ENCODE peak calls at places on chromosomes 7 and 10, in six cellular contexts. F, Q, L, J, D and O are unnamed samples.

GRCh38 chr7:42833411-42833810 is 78.5 kb downstream of the C7orf25 start:
- DNase-seq in F (no peak), J (no peak), Q (no peak), D (no peak), L (no peak), O (no peak)

GRCh38 chr10:56763090-56763489 is 402.0 kb upstream of the ZWINT start:
- DNase-seq in F (no peak), Q (no peak), D (no peak), J (no peak), L (no peak), O (no peak)

GRCh38 chr10:102119417-102120141 is 589 bp downstream of the LDB1 start:
- DNase-seq in F (peak), J (peak), L (peak), D (peak), Q (no peak), O (no peak)

GRCh38 chr10:129642427-129642826 is 175.4 kb downstream of the MGMT start:
- DNase-seq in D (no peak), J (no peak), Q (no peak), F (peak), L (no peak), O (peak)

GRCh38 chr10:113612154-113612553 is 51.7 kb downstream of the NRAP start:
- DNase-seq in L (no peak), J (no peak), D (no peak), F (no peak), Q (no peak), O (no peak)

GRCh38 chr10:70176441-70176840 is 6.1 kb upstream of the SAR1A start:
- DNase-seq in L (peak), F (no peak), D (no peak), J (no peak), Q (no peak), O (no peak)

GRCh38 chr7:142770720-142771352 is at the start of gene PRSS2:
- DNase-seq in Q (peak), F (no peak), D (no peak), J (no peak), L (no peak), O (no peak)

GRCh38 chr10:17831326-17831725 is 22.2 kb downstream of the MRC1 start:
- DNase-seq in L (no peak), Q (no peak), J (no peak), F (no peak), D (no peak), O (no peak)

GRCh38 chr7:33420311-33420710 is 290.9 kb downstream of the BBS9 start:
- DNase-seq in L (no peak), Q (no peak), F (no peak), J (no peak), D (no peak), O (no peak)

GRCh38 chr10:94193466-94193924 is 169.2 kb downstream of the NOC3L start:
- DNase-seq in J (no peak), F (no peak), D (no peak), L (peak), Q (no peak), O (no peak)

GRCh38 chr7:141864765-141865447 is 23.6 kb upstream of the PRSS37 start:
- DNase-seq in Q (no peak), D (no peak), F (peak), J (no peak), L (no peak), O (no peak)

GRCh38 chr7:32206987-32207386 is 136.8 kb upstream of the PDE1C start:
- DNase-seq in D (peak), Q (no peak), F (peak), L (peak), J (peak), O (peak)

GRCh38 chr7:130486963-130487324 is 4.9 kb upstream of the MEST start:
- DNase-seq in L (no peak), D (no peak), J (no peak), F (no peak), Q (no peak), O (no peak)

GRCh38 chr7:108114117-108114841 is 15.9 kb downstream of the LAMB4 start:
- DNase-seq in Q (no peak), D (no peak), L (no peak), J (no peak), F (peak), O (peak)

GRCh38 chr10:59606551-59606961 is 103.1 kb downstream of the SLC16A9 start:
- DNase-seq in J (peak), F (no peak), L (peak), D (no peak), Q (no peak), O (no peak)

GRCh38 chr7:13790611-13791010 is 198.9 kb downstream of the ETV1 start:
- DNase-seq in Q (no peak), J (no peak), F (no peak), D (no peak), L (no peak), O (no peak)

GRCh38 chr10:103282961-103283360 is 6.0 kb downstream of the INA start:
- DNase-seq in F (no peak), J (no peak), Q (no peak), D (no peak), L (no peak), O (no peak)

GRCh38 chr10:127345231-127345965 is 149.0 kb upstream of the INSYN2A start:
- DNase-seq in Q (no peak), D (no peak), L (no peak), F (no peak), J (no peak), O (no peak)

GRCh38 chr10:104080762-104081161 is 4.9 kb downstream of the COL17A1 start:
- DNase-seq in F (peak), D (peak), L (peak), Q (no peak), J (peak), O (peak)

GRCh38 chr7:124651136-124651535 is 114.5 kb downstream of the GPR37 start:
- DNase-seq in F (no peak), D (no peak), L (no peak), J (no peak), Q (no peak), O (no peak)

GRCh38 chr7:69540275-69540674 is 58.0 kb upstream of the AUTS2 start:
- DNase-seq in J (no peak), Q (no peak), D (no peak), L (no peak), F (no peak), O (no peak)

GRCh38 chr10:132202070-132202970 is 15.6 kb downstream of the DPYSL4 start:
- DNase-seq in D (no peak), F (no peak), Q (no peak), L (no peak), J (no peak), O (no peak)

GRCh38 chr10:13528138-13528874 is 508 bp downstream of the BEND7 start:
- DNase-seq in F (no peak), Q (no peak), L (no peak), J (peak), D (peak), O (no peak)

GRCh38 chr10:14560274-14560673 is 214.4 kb downstream of the FAM107B start:
- DNase-seq in J (no peak), F (peak), L (peak), Q (no peak), D (no peak), O (no peak)

GRCh38 chr7:76397409-76398183 is 11.9 kb downstream of the SSC4D start:
- DNase-seq in L (peak), Q (peak), J (peak), F (peak), D (peak), O (no peak)

GRCh38 chr7:121500659-121501058 is 104.6 kb upstream of the FAM3C start:
- DNase-seq in L (no peak), F (no peak), J (no peak), Q (no peak), D (no peak), O (no peak)

GRCh38 chr10:116787893-116788665 is 45.7 kb upstream of the HSPA12A start:
- DNase-seq in F (peak), J (peak), L (peak), Q (no peak), D (peak), O (peak)

GRCh38 chr7:52287698-52288097 is 747.7 kb upstream of the POM121L12 start:
- DNase-seq in Q (no peak), D (no peak), J (no peak), F (no peak), L (no peak), O (no peak)

GRCh38 chr7:52289247-52289646 is 746.2 kb upstream of the POM121L12 start:
- DNase-seq in J (no peak), L (no peak), D (no peak), F (no peak), Q (no peak), O (no peak)

GRCh38 chr7:52285689-52286088 is 749.7 kb upstream of the POM121L12 start:
- DNase-seq in Q (no peak), D (no peak), L (no peak), J (no peak), F (no peak), O (no peak)

DNA sequence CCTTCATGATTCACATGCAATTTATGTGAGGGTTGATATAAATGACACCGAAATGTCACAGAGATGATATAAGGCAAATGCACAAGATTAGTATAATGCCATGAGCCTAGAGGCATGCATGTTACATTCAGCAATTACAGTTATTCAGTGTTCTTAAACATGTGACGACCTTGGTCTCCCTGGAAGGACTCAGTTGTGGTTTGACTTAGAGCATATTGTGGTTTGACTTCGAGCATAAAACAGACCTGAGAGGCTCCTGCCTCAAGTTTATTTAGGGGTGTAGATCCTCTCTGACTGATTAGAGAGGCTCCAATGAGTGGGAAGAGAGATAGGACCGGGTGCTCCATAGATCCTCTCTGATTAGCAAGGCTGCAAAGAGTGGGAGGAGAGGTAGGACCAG is 752.0 kb upstream of the POM121L12 start:
- DNase-seq in J (no peak), L (no peak), Q (no peak), D (no peak), F (no peak), O (no peak)
- TF ChIP-seq SMC3 in J (no peak), L (no peak), Q (no peak), D (no peak), F (no peak), O (no peak)

GRCh38 chr10:124679401-124679800 is 64.8 kb downstream of the FAM53B start:
- DNase-seq in Q (no peak), L (no peak), D (no peak), F (no peak), J (no peak), O (no peak)

GRCh38 chr10:124683816-124684215 is 60.4 kb downstream of the FAM53B start:
- DNase-seq in L (no peak), J (no peak), F (no peak), Q (no peak), D (no peak), O (no peak)

GRCh38 chr10:124680675-124681074 is 63.5 kb downstream of the FAM53B start:
- DNase-seq in F (no peak), D (no peak), J (no peak), Q (no peak), L (peak), O (no peak)

GRCh38 chr10:124681091-124681490 is 63.1 kb downstream of the FAM53B start:
- DNase-seq in J (no peak), F (no peak), L (no peak), D (no peak), Q (no peak), O (no peak)

DNA sequence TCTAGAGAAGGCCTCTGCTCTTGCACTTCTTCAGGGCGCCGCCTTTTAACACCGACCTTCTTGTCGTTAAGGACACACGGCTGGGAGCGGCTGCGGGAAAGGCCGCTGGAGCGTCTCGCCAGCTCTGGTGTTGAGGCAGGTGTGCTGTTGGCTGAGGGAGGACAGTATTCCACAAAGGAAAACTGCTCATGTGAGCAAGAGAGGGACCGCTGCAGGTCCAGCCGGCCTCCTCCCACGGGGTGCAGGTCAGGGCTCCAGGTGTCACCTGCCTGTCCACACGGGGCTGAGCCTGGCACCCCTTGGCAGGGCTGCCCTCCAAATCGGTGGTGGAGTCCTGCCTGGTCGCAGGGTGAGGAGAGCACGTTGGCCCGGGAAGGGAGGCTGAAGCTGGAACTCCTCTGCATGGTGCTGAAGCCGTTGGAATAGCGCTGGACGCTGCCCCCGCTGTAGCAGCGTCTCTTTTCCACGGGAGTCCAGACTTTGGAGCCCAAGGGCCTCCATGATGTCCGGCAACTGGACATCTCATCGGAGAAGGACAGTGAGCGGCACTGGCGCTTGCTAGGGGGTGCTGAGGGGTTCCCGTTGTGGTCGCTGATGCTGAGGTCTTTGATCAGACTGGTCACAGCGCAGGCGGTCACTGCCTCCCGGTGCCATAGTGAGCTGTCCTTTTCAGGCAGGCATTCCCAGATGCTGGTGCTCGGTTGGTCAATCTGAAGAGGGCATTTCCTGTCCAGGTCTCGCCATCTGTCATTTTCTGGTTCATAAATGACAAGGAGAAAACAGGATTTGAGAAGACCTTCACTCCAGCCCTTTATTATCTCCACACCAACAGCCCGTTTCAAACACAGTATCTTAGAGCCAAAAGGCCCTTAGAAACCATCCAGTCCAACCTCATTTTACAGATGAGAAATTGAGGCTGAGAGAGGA is 62.3 kb downstream of the FAM53B start:
- DNase-seq in L (no peak), D (no peak), F (no peak), J (no peak), Q (no peak), O (no peak)
- TF ChIP-seq SMC3 in L (no peak), D (no peak), F (no peak), J (no peak), Q (no peak), O (no peak)

GRCh38 chr7:45514944-45515343 is 59.2 kb upstream of the ADCY1 start:
- DNase-seq in L (no peak), F (no peak), J (no peak), Q (no peak), D (no peak), O (no peak)

GRCh38 chr7:45506059-45506458 is 68.1 kb upstream of the ADCY1 start:
- DNase-seq in L (no peak), J (no peak), D (no peak), F (no peak), Q (no peak), O (no peak)

DNA sequence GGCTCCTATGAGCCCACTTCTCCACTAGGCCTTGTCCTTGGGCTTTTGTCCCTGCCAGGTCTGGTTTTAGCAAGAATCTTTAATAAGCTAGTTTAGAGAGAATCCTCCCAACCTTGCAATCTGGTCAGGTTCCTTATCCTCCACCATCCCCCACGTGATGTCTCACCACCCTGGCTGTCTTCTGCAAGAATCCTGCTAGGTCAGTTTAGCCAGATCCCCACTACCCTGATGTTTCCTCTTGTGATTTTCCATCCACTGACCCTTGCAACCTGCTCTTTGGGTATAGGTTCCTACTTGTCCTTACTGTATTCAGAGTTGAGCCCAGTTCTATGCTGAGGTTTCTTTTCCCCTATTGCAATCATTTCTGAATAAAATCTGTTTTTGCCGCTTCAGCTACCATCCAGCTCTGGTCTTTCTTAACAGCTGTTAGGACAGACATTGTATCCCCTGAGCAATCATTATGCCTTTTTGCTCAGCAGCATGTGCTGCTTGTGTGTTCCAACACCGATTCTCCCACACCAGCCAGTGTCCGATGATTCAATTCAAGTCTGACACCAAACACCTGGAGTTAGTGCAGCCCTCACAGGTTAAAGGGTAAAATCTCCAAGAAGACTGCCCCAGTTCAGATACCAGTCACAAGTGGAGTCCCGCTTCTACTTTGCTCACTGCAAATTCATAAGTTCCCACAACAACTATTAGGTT is 62.3 kb upstream of the ADCY1 start:
- DNase-seq in D (no peak), J (no peak), L (no peak), Q (no peak), F (no peak), O (no peak)
- TF ChIP-seq SMC3 in D (no peak), J (no peak), L (no peak), Q (no peak), F (no peak), O (no peak)

DNA sequence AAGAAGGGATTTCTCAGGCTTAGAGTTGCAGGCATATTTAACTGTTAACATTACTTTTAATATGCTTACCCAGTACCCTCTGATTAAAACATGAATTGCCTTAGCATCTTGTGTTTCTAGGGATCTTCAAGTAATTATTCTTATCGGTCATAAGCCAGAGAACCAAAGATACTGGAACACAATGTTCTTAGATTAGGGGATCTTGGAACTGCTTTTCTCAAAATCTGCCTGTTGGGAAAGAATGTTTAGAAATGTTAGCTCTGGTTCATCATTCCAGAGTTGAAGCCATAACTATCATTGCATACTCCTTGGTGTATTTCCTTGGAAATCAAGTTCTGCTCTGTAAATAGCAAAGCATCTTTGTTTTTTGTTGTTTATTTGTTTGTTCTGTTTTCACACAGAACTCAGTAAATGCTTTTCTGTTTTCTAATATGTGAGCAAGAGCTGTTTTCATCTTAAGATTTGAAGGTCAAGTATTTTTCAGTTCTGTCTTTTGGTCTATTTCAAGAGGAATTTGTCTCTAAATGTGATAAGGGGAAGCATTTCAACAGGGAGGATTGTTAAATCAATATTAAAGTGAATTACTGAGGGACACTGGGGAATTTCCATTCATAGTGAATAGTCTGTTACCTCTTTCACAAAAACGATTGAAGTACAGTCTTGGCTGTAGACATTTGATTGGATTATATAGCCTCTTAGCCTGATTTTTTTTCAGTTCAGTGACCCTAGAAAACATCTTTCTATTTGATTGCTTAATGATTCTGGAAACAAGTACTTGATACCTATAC is 103.2 kb upstream of the CYP26C1 start:
- DNase-seq in L (no peak), F (no peak), Q (no peak), J (no peak), D (no peak), O (no peak)
- TF ChIP-seq SMC3 in L (no peak), F (no peak), Q (no peak), J (no peak), D (no peak), O (no peak)

GRCh38 chr10:35684625-35685024 is 42.5 kb upstream of the FZD8 start:
- DNase-seq in J (no peak), Q (no peak), F (no peak), L (no peak), D (no peak), O (no peak)
- TF ChIP-seq SMC3 in J (no peak), Q (no peak), F (no peak), L (no peak), D (no peak), O (no peak)

GRCh38 chr10:15621116-15621515 is 98.6 kb downstream of the ITGA8 start:
- DNase-seq in L (no peak), F (no peak), Q (no peak), J (no peak), D (no peak), O (no peak)

GRCh38 chr10:15627617-15628196 is 92.0 kb downstream of the ITGA8 start:
- DNase-seq in Q (no peak), F (no peak), D (no peak), J (no peak), L (peak), O (no peak)

GRCh38 chr10:15626937-15627336 is 92.8 kb downstream of the ITGA8 start:
- DNase-seq in F (no peak), D (no peak), L (no peak), Q (no peak), J (no peak), O (no peak)

GRCh38 chr10:15625261-15625660 is 94.5 kb downstream of the ITGA8 start:
- DNase-seq in L (no peak), J (no peak), Q (no peak), D (no peak), F (no peak), O (no peak)

GRCh38 chr10:15624405-15625191 is 95.1 kb downstream of the ITGA8 start:
- DNase-seq in Q (no peak), F (no peak), J (no peak), D (no peak), L (no peak), O (no peak)
- TF ChIP-seq SMC3 in Q (no peak), F (no peak), J (no peak), D (no peak), L (no peak), O (no peak)

DNA sequence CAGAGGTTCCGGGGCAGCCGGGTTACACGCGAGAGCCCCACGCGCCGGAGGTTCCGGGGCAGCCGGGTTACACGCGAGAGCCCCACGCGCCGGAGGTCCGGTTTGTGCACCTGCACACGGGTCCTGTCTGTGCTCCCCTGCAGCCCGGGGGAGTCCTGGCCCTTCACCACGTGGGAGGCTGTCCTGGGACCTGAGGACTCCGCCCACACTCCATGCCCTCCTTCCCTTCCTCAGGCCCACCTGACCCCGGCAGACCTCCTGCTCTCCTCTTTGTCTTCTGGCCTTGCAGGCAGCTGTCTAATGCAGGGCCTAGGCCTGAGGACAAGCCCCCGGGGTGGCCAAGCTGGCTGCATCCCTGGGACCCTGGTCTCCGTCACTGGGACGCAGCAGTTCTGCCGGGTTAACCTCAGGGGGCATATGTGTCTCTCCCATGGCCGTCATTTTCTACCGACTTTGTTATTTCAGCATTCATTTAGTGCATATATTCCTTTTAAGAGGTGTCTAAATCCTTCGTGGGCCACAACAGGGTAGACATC is 374.6 kb downstream of the DNAJB6 start:
- DNase-seq in D (no peak), L (no peak), F (no peak), Q (no peak), J (no peak), O (no peak)
- TF ChIP-seq SMC3 in D (no peak), L (no peak), F (no peak), Q (no peak), J (no peak), O (no peak)